ENCODE peak calls at places on chromosomes 1 and 21, in eight cellular contexts. S is D341Med; H is activated CD4-positive, alpha-beta T cell treated with anti-CD3 and anti-CD28 coated beads, Interleukin-2, amount 50 U/mL, for 1 hour; Z is OCI-LY7; B is stimulated activated naive CD8-positive, alpha-beta T cell treated with anti-CD3 and anti-CD28 coated beads, Interleukin-15, Interleukin-2, amounts not matched to agents 100 U/mL and 50 U/mL, for 24 hours; T is HEK293T; I is stimulated activated CD4-positive, alpha-beta T cell treated with anti-CD3 and anti-CD28 coated beads, Interleukin-2, amount 100 ng/mL, for 24 hours; N is activated effector memory CD4-positive, alpha-beta T cell treated with Interleukin-2 at 50 U/mL for 16 hours. U is an unnamed sample.

GRCh38 chr21:41932576-41933258 is 21.1 kb downstream of the C2CD2 start:
- DNase-seq in S (no peak), H (no peak), Z (no peak), B (no peak), T (no peak), I (no peak), N (no peak), U (peak)

GRCh38 chr1:74963120-74963519 is 171.1 kb upstream of the LHX8 start:
- DNase-seq in S (no peak), H (no peak), Z (no peak), B (no peak), T (no peak), I (no peak), N (no peak), U (no peak)

GRCh38 chr1:219660666-219661463 is 48.0 kb upstream of the ZC3H11B start:
- DNase-seq in S (peak), H (no peak), Z (no peak), B (peak), T (peak), I (no peak), N (no peak), U (peak)

GRCh38 chr1:18384477-18384876 is 96.3 kb upstream of the KLHDC7A start:
- DNase-seq in S (no peak), H (no peak), Z (no peak), B (no peak), T (no peak), I (no peak), N (no peak), U (no peak)

GRCh38 chr21:46065215-46065992 is 32.5 kb upstream of the COL6A2 start:
- DNase-seq in S (no peak), H (no peak), Z (no peak), B (peak), T (no peak), I (peak), N (no peak), U (peak)

GRCh38 chr1:215645861-215646260 is 78.8 kb downstream of the KCTD3 start:
- DNase-seq in S (no peak), H (no peak), Z (no peak), B (no peak), T (no peak), I (no peak), N (no peak), U (no peak)

GRCh38 chr1:221810406-221810805 is 68.5 kb upstream of the DUSP10 start:
- DNase-seq in S (no peak), H (no peak), Z (no peak), B (no peak), T (no peak), I (no peak), N (no peak), U (peak)

GRCh38 chr21:42536601-42537000 is 22.9 kb downstream of the SLC37A1 start:
- DNase-seq in S (no peak), H (no peak), Z (no peak), B (no peak), T (no peak), I (no peak), N (no peak), U (no peak)

GRCh38 chr1:26887125-26887524 is 3.0 kb downstream of the GPN2 start:
- DNase-seq in S (no peak), H (no peak), Z (peak), B (no peak), T (no peak), I (no peak), N (no peak), U (peak)

GRCh38 chr1:88973520-88974137 is 18.8 kb downstream of the KYAT3 start:
- DNase-seq in S (no peak), H (no peak), Z (peak), B (no peak), T (peak), I (no peak), N (no peak), U (peak)

GRCh38 chr1:112868191-112868590 is 87.8 kb downstream of the SLC16A1 start:
- DNase-seq in S (no peak), H (no peak), Z (no peak), B (no peak), T (no peak), I (no peak), N (no peak), U (no peak)

GRCh38 chr21:30718239-30718909 is at the start of gene KRTAP21-3:
- DNase-seq in S (no peak), H (no peak), Z (no peak), B (no peak), T (no peak), I (peak), N (no peak), U (no peak)

GRCh38 chr1:154714638-154715037 is 106.7 kb upstream of the ADAR start:
- DNase-seq in S (no peak), H (no peak), Z (peak), B (no peak), T (peak), I (no peak), N (no peak), U (peak)

GRCh38 chr1:247639381-247639981 is 34.1 kb downstream of the OR2G3 start:
- DNase-seq in S (no peak), H (no peak), Z (no peak), B (peak), T (no peak), I (no peak), N (no peak), U (no peak)

GRCh38 chr21:41932191-41932575 is 21.6 kb downstream of the C2CD2 start:
- DNase-seq in S (no peak), H (no peak), Z (no peak), B (no peak), T (no peak), I (no peak), N (no peak), U (peak)

GRCh38 chr1:9784508-9785133 is 39.1 kb downstream of the CLSTN1 start:
- DNase-seq in S (peak), H (peak), Z (peak), B (peak), T (peak), I (peak), N (peak), U (peak)

GRCh38 chr1:220281159-220281574 is 8.9 kb upstream of the RAB3GAP2 start:
- DNase-seq in S (no peak), H (no peak), Z (no peak), B (no peak), T (peak), I (no peak), N (no peak), U (peak)

GRCh38 chr1:110324667-110325066 is 14.5 kb upstream of the RBM15 start:
- DNase-seq in S (no peak), H (no peak), Z (no peak), B (no peak), T (no peak), I (no peak), N (no peak), U (no peak)

GRCh38 chr1:21289700-21290545 is at the start of gene ECE1:
- DNase-seq in S (peak), H (peak), Z (peak), B (peak), T (peak), I (peak), N (peak), U (no peak)

GRCh38 chr1:30681782-30682181 is 41.6 kb downstream of the MATN1 start:
- DNase-seq in S (no peak), H (no peak), Z (no peak), B (no peak), T (no peak), I (no peak), N (no peak), U (no peak)

GRCh38 chr1:25246600-25247023 is 642 bp downstream of the RSRP1 start:
- DNase-seq in S (peak), H (peak), Z (peak), B (peak), T (peak), I (peak), N (no peak), U (no peak)

GRCh38 chr1:192474080-192474683 is 101.4 kb upstream of the RGS1 start:
- DNase-seq in S (peak), H (no peak), Z (peak), B (no peak), T (peak), I (no peak), N (no peak), U (no peak)

GRCh38 chr1:51950701-51951100 is 39.8 kb downstream of the RAB3B start:
- DNase-seq in S (no peak), H (no peak), Z (no peak), B (no peak), T (no peak), I (no peak), N (no peak), U (no peak)

GRCh38 chr1:95122151-95122697 is 5.1 kb downstream of the TLCD4 start:
- DNase-seq in S (no peak), H (no peak), Z (no peak), B (no peak), T (no peak), I (no peak), N (no peak), U (no peak)

GRCh38 chr21:29145354-29145782 is 14.9 kb downstream of the MAP3K7CL start:
- DNase-seq in S (no peak), H (no peak), Z (no peak), B (no peak), T (no peak), I (no peak), N (no peak), U (peak)

GRCh38 chr1:156160000-156160743 is 6.8 kb downstream of the SEMA4A start:
- DNase-seq in S (no peak), H (no peak), Z (no peak), B (no peak), T (no peak), I (no peak), N (no peak), U (no peak)

GRCh38 chr1:64933296-64934070 is 32.9 kb downstream of the JAK1 start:
- DNase-seq in S (no peak), H (no peak), Z (peak), B (no peak), T (no peak), I (no peak), N (no peak), U (peak)

GRCh38 chr1:84168783-84169182 is 24.7 kb downstream of the PRKACB start:
- DNase-seq in S (no peak), H (no peak), Z (no peak), B (no peak), T (no peak), I (no peak), N (no peak), U (no peak)

GRCh38 chr1:212630159-212630900 is 21.8 kb downstream of the ATF3 start:
- DNase-seq in S (peak), H (peak), Z (peak), B (peak), T (peak), I (peak), N (peak), U (peak)

GRCh38 chr1:68338107-68338506 is 105.8 kb upstream of the WLS start:
- DNase-seq in S (no peak), H (no peak), Z (no peak), B (no peak), T (no peak), I (no peak), N (no peak), U (no peak)

GRCh38 chr1:15650433-15650832 is 33.2 kb downstream of the DDI2 start:
- DNase-seq in S (no peak), H (no peak), Z (no peak), B (no peak), T (no peak), I (no peak), N (no peak), U (no peak)

GRCh38 chr1:33300673-33301072 is 20.2 kb downstream of the A3GALT2 start:
- DNase-seq in S (no peak), H (no peak), Z (no peak), B (no peak), T (no peak), I (no peak), N (no peak), U (peak)

GRCh38 chr1:150807674-150808073 is 386 bp downstream of the CTSK start:
- DNase-seq in S (no peak), H (no peak), Z (no peak), B (no peak), T (no peak), I (no peak), N (no peak), U (peak)

GRCh38 chr1:17611991-17612390 is 72.5 kb downstream of the ARHGEF10L start:
- DNase-seq in S (no peak), H (no peak), Z (no peak), B (no peak), T (no peak), I (no peak), N (no peak), U (peak)

GRCh38 chr1:16181887-16182719 is 26.2 kb upstream of the EPHA2 start:
- DNase-seq in S (no peak), H (no peak), Z (no peak), B (no peak), T (no peak), I (no peak), N (no peak), U (peak)

GRCh38 chr21:33332143-33332542 is 7.4 kb downstream of the IFNAR1 start:
- DNase-seq in S (no peak), H (no peak), Z (peak), B (no peak), T (no peak), I (no peak), N (no peak), U (no peak)

GRCh38 chr21:15908187-15908586 is 178.4 kb downstream of the USP25 start:
- DNase-seq in S (no peak), H (no peak), Z (no peak), B (no peak), T (no peak), I (no peak), N (no peak), U (no peak)

GRCh38 chr21:44959376-44960091 is 19.7 kb downstream of the SLX9 start:
- DNase-seq in S (no peak), H (no peak), Z (no peak), B (no peak), T (no peak), I (no peak), N (no peak), U (no peak)

U was measured in fibroblast of lung.